ENCODE peak calls at places on chromosome 11, in four cellular contexts. D is B cell, Y is GM10248, T is brain microvascular endothelial cell. N is an unnamed sample.

GRCh38 chr11:201936-202335 is 5.3 kb downstream of the BET1L start:
- DNase-seq in D (no peak), T (no peak), Y (no peak), N (no peak)

GRCh38 chr11:34358258-34358665 is 452 bp upstream of the ABTB2 start:
- DNase-seq in Y (no peak), D (no peak), T (no peak), N (peak; percentile 50)

GRCh38 chr11:2899080-2899783 is 13.7 kb upstream of the CDKN1C start:
- DNase-seq in D (no peak), Y (no peak), T (no peak), N (no peak)

GRCh38 chr11:28343304-28344233 is 235.4 kb downstream of the METTL15 start:
- DNase-seq in T (peak; percentile 80), Y (no peak), D (no peak), N (no peak)

GRCh38 chr11:76732643-76733042 is 50.5 kb upstream of the TSKU start:
- DNase-seq in D (no peak), T (no peak), Y (no peak), N (no peak)

GRCh38 chr11:47004595-47005033 is 68.1 kb downstream of the CSTPP1 start:
- DNase-seq in Y (no peak), D (no peak), T (peak; percentile 96), N (no peak)

GRCh38 chr11:34825670-34826383 is 90.4 kb downstream of the APIP start:
- DNase-seq in T (no peak), Y (no peak), D (no peak), N (no peak)

GRCh38 chr11:68373810-68374501 is 61.6 kb downstream of the LRP5 start:
- DNase-seq in Y (no peak), T (no peak), D (no peak), N (no peak)

GRCh38 chr11:43931717-43932039 is 10.8 kb upstream of the C11orf96 start:
- DNase-seq in T (no peak), Y (peak; percentile 14), D (no peak), N (no peak)
- TF ChIP-seq CTCF in T (no peak), Y (no peak), D (no peak), N (no peak)

DNA sequence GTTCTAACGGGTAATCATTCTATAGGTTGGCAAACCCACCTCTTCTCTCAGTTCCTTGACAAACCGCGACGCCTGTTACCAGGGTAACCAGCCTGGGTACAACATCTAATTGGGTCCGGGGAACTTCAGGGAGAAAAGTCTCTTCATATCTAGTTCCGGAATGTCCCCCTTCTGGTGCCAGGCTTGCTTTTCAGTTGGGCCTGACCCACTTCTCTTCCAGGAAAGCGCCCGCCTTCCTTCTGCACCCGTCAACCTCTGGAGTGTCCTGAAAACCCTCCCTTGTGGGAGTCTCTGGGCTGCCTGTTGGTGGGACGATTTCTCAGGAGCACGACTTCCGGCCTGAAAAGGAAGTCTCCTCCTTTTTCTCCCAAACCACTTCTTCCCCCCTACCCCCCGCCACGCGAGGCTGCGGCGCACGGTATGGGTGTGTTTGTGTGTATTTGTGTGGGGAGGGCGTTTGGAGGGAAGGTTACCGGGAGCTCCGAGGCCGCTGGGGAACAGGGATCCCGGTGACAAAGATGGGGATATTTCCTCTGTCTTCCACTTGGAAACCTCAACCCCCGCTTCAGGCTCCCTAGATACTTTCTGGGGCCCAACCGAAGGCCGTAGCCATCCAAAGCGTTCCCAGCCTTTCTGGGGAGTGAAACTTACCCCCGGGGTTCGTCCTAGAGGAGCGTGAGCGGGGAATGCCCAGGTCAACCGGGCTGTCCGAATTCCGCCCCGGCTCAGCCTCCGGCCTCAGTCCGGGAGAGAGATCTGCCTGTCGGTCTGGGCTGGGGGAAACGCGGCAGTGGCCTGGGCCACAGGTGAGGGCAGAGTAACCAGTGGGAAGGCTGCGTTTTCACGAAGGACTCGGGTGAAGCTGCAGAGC is at the start of the genes NKAPD1 and PIH1D2:
- DNase-seq in D (peak; percentile 72), T (peak; percentile 72), Y (peak; percentile 80), N (peak; percentile 90)
- TF ChIP-seq CTCF in D (peak; percentile 23), T (peak; percentile 34), Y (no peak), N (peak; percentile 2)

DNA sequence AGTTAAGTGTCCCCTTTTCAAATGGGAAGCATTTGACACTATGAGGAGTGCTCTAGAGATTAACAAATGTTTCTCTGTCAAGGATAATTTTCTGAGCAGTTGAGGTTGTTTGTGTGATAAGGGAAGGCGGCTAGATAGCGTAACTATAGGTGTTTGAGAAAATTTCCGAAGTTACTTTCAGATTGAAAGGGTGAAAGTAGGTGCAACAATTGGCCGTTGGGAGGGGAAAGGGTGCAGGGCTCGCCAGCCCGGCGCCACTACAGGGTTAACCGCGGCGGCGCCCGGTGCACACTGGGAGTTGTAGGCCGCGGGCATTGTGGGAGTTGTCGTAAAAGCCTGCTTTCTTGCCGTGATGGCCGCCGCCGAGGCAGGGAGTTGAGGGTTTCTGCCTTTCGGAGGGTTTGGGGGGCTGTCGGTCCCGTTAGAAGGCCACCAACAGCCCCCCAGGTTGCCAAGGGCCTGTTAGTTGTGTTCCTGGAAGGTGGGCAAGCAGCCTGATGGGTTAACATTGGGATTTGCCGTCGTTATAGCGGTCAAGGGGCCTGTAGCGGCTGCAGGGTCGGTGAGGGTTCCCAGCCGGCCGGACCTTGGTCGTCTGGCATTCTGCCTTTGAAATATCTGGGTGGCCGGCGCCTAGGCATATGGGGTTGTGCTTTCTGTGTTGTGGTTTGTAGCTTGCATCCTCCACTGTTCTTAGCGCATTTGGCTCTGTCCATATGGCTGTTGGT is 36.5 kb upstream of the HSD17B12 start:
- DNase-seq in Y (peak; percentile 92), D (peak; percentile 84), T (peak; percentile 84), N (peak; percentile 90)
- TF ChIP-seq CTCF in Y (no peak), D (no peak), T (no peak), N (no peak)

DNA sequence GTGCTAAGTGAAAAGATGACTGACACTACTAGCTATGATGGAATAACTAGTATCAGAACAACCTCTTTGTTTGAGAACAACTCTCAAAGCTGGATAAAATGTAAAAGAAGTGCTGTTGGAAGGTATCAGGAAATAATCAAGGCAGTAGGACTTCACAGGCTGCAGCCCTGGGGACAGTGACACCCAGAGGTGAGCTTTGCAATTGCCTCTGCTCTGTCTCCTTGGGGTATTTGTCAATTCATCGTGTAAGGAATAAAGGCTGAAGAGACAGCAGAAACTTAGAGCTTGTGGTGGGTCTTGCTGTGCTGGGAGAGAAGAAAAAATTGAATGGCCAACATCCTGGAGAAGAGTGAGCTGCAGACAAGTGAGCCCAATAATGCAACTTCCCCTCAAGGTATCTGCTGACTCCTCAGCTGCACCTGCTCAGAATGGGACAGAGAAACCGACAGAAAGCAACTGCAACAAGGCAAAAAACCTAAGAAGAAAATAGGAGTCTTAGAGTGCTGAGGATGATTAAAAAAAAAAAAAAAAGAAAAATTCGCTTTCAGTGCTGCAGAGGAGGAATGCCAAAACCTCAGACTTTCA is 141.1 kb downstream of the RCN1 start:
- DNase-seq in D (no peak), T (peak; percentile 32), Y (peak; percentile 32), N (no peak)
- TF ChIP-seq CTCF in D (peak; percentile 21), T (peak; percentile 89), Y (peak; percentile 65), N (peak; percentile 88)

GRCh38 chr11:44609783-44610155 is 44.3 kb downstream of the CD82 start:
- DNase-seq in D (no peak), Y (no peak), T (no peak), N (no peak)

GRCh38 chr11:44609028-44609782 is 43.7 kb downstream of the CD82 start:
- DNase-seq in T (no peak), Y (peak; percentile 68), D (peak; percentile 67), N (peak; percentile 75)

GRCh38 chr11:44611687-44612437 is 46.4 kb downstream of the CD82 start:
- DNase-seq in T (no peak), Y (peak; percentile 77), D (peak; percentile 86), N (peak; percentile 71)

GRCh38 chr11:44610556-44610955 is 45.1 kb downstream of the CD82 start:
- DNase-seq in T (no peak), D (no peak), Y (no peak), N (no peak)

DNA sequence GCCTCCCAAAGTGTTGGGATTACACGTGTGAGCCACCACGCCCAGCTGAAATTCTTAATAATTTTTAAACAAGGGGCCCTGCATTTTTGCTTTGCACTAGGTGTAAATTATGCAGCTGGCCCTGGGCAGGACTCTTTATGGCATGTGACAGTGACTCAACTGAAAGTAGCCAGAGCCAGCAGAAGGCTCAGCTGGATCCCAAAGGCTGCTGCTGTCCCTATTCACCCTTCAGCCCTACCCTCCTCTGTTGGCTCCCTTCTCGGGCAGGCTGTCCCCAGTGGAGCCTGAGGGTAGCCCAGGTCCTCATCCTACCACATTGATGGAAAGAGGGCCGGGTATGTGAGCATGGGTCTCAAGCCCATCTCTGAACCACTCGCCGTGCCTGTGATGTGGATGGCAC is 45.6 kb downstream of the CD82 start:
- DNase-seq in T (no peak), Y (no peak), D (no peak), N (no peak)
- TF ChIP-seq CTCF in T (no peak), Y (no peak), D (no peak), N (no peak)

DNA sequence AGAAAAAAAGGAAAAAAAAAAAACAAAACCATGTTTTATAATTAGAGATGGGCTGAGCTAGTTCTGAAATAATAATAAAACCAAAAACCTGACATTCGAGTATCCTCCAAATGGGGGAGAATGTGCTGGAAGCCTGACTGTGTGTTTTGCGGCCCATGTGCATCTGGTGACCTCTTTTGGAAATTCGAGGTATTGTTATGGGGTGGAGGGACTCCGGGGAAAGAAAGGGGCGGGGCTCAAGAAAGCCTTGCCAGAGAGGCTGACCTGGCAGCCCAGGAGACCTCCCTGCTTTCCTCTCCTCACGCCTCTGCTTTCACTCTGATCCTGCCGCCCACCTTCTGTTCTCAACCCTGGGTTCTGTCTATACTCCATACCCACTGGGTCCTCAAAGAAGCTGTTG is 72.9 kb downstream of the CTTN start:
- DNase-seq in D (peak; percentile 62), T (peak; percentile 28), Y (peak; percentile 69), N (no peak)
- TF ChIP-seq CTCF in D (no peak), T (peak; percentile 56), Y (peak; percentile 32), N (peak; percentile 67)

DNA sequence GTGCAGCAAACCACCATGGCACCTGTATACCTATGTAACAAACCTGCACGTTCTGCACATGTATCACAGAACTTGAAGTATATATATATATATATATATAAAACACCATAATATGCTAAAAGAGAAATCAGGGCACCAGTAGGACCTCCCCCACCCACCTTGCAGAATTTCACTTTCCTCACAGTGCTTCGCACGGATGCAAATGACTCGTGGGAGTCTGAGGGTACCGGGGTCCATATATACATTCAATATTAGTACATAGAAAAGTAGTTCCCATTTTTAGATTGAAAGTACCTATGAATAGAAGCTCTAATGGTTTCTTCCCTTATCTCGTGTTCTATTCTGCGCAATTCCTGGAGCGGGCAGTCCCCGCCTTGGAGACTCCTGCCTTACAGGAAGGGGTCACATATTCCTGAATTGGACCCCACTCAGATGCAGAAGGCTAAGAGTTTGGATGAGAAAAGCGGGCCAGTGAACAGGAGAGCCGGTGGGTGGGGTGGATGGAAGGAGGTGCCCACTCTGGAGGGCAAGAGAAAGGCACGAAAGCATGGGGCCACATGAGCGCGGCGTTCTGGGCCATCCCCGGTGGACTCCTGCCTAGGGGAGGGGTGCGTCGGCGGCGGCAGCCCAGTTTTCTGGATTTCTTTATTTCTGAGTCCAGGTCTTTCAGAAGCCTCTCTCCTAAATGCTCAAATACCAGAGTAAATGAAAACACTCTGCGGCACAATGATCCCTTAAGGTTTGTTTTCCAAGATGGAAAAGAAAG is 136.3 kb downstream of the ETS1 start:
- DNase-seq in D (no peak), Y (no peak), T (no peak), N (no peak)
- TF ChIP-seq CTCF in D (no peak), Y (no peak), T (no peak), N (no peak)